ENCODE peak calls at places on chromosome 5, in ten cellular contexts. J, E, K, N, O, P, M, V, U and D are unnamed samples.

GRCh38 chr5:7437836-7438235 is 41.9 kb downstream of the ADCY2 start:
- DNase-seq in J (no peak), E (no peak), K (no peak), N (no peak), O (no peak), P (no peak), M (no peak), V (no peak), U (no peak), D (no peak)

GRCh38 chr5:174690256-174690655 is 34.1 kb upstream of the MSX2 start:
- DNase-seq in J (no peak), E (no peak), K (no peak), N (no peak), O (peak), P (no peak), M (no peak), V (no peak), U (no peak), D (no peak)

GRCh38 chr5:137192293-137192743 is 306.8 kb downstream of the SPOCK1 start:
- DNase-seq in J (no peak), E (no peak), K (no peak), N (peak), O (peak), P (no peak), M (no peak), V (no peak), U (no peak), D (no peak)

GRCh38 chr5:134561871-134562296 is 36.4 kb downstream of the JADE2 start:
- DNase-seq in J (peak), E (no peak), K (no peak), N (no peak), O (peak), P (peak), M (no peak), V (no peak), U (no peak), D (no peak)

GRCh38 chr5:78705826-78706225 is 57.3 kb upstream of the LHFPL2 start:
- DNase-seq in J (no peak), E (no peak), K (no peak), N (no peak), O (no peak), P (no peak), M (no peak), V (no peak), U (no peak), D (no peak)

GRCh38 chr5:157342822-157343402 is 77.0 kb downstream of the CYFIP2 start:
- DNase-seq in J (no peak), E (no peak), K (peak), N (peak), O (peak), P (peak), M (no peak), V (no peak), U (no peak), D (no peak)

GRCh38 chr5:52895572-52896296 is 93.4 kb upstream of the ITGA2 start:
- DNase-seq in J (no peak), E (no peak), K (no peak), N (no peak), O (no peak), P (no peak), M (no peak), V (no peak), U (no peak), D (peak)

GRCh38 chr5:80408475-80408875 is 611 bp downstream of the ZFYVE16 start:
- DNase-seq in J (peak), E (peak), K (peak), N (peak), O (peak), P (peak), M (no peak), V (peak), U (no peak), D (no peak)

GRCh38 chr5:171673328-171673727 is 112.3 kb upstream of the SMIM23 start:
- DNase-seq in J (no peak), E (no peak), K (no peak), N (no peak), O (no peak), P (no peak), M (no peak), V (no peak), U (no peak), D (no peak)

GRCh38 chr5:80655231-80655784 is 525 bp upstream of the DHFR start:
- DNase-seq in J (no peak), E (no peak), K (no peak), N (no peak), O (no peak), P (no peak), M (no peak), V (no peak), U (no peak), D (no peak)

GRCh38 chr5:125961150-125961549 is 462.1 kb upstream of the GRAMD2B start:
- DNase-seq in J (no peak), E (no peak), K (no peak), N (no peak), O (no peak), P (no peak), M (no peak), V (no peak), U (no peak), D (no peak)

GRCh38 chr5:157328277-157328912 is 62.5 kb downstream of the CYFIP2 start:
- DNase-seq in J (peak), E (peak), K (peak), N (peak), O (peak), P (peak), M (peak), V (peak), U (no peak), D (peak)

GRCh38 chr5:168315991-168316578 is 24.6 kb downstream of the WWC1 start:
- DNase-seq in J (no peak), E (no peak), K (no peak), N (no peak), O (no peak), P (no peak), M (no peak), V (no peak), U (no peak), D (no peak)

GRCh38 chr5:127228540-127229184 is 61.9 kb upstream of the MEGF10 start:
- DNase-seq in J (no peak), E (no peak), K (no peak), N (no peak), O (no peak), P (no peak), M (no peak), V (no peak), U (no peak), D (no peak)

GRCh38 chr5:74916831-74917710 is 50.9 kb upstream of the FAM169A start:
- DNase-seq in J (no peak), E (no peak), K (no peak), N (peak), O (peak), P (peak), M (no peak), V (no peak), U (no peak), D (no peak)